ENCODE peak calls at places on chromosomes 5 and 9, in ten cellular contexts. X, L, I, B, T, Z, K, D, R and A are unnamed samples.

GRCh38 chr5:35598707-35599370 is 18.8 kb upstream of the SPEF2 start:
- DNase-seq in X (no peak), L (no peak), I (no peak), B (no peak), T (no peak), Z (no peak), K (no peak), D (peak; percentile 3), R (peak; percentile 1), A (no peak)

GRCh38 chr9:78029601-78030552 is 1.7 kb downstream of the GNAQ start:
- DNase-seq in X (no peak), L (no peak), I (no peak), B (no peak), T (peak; percentile 50), Z (peak; percentile 50), K (no peak), D (peak; percentile 30), R (peak; percentile 30), A (no peak)

GRCh38 chr9:6902423-6902822 is 144.7 kb downstream of the KDM4C start:
- DNase-seq in X (no peak), L (no peak), I (no peak), B (no peak), T (no peak), Z (peak; percentile 17), K (no peak), D (peak; percentile 46), R (no peak), A (no peak)

GRCh38 chr9:113238859-113239231 is 17.5 kb downstream of the SLC31A1 start:
- DNase-seq in X (no peak), L (no peak), I (no peak), B (no peak), T (no peak), Z (peak; percentile 14), K (no peak), D (no peak), R (no peak), A (no peak)

GRCh38 chr5:111583761-111584203 is 71.4 kb upstream of the STARD4 start:
- DNase-seq in X (no peak), L (no peak), I (no peak), B (no peak), T (no peak), Z (peak; percentile 33), K (no peak), D (peak; percentile 2), R (no peak), A (no peak)

GRCh38 chr5:143343042-143343441 is 60.4 kb downstream of the NR3C1 start:
- DNase-seq in X (no peak), L (no peak), I (no peak), B (no peak), T (no peak), Z (no peak), K (no peak), D (no peak), R (no peak), A (no peak)

GRCh38 chr9:34114436-34114835 is 12.1 kb downstream of the DCAF12 start:
- DNase-seq in X (no peak), L (no peak), I (no peak), B (no peak), T (no peak), Z (no peak), K (no peak), D (no peak), R (no peak), A (no peak)

GRCh38 chr9:98365227-98365669 is 109.8 kb upstream of the TBC1D2 start:
- DNase-seq in X (no peak), L (no peak), I (no peak), B (no peak), T (peak; percentile 32), Z (peak; percentile 52), K (no peak), D (peak; percentile 56), R (no peak), A (no peak)

GRCh38 chr5:54519083-54519541 is 1.6 kb downstream of the SNX18 start:
- DNase-seq in X (no peak), L (no peak), I (no peak), B (no peak), T (no peak), Z (no peak), K (no peak), D (no peak), R (no peak), A (no peak)

GRCh38 chr9:72592501-72593403 is 71.3 kb downstream of the TMC1 start:
- DNase-seq in X (peak; percentile 62), L (peak; percentile 11), I (no peak), B (peak; percentile 9), T (peak; percentile 50), Z (peak; percentile 79), K (peak; percentile 48), D (peak; percentile 70), R (peak; percentile 81), A (no peak)

GRCh38 chr5:74034738-74035137 is 408.7 kb downstream of the ARHGEF28 start:
- DNase-seq in X (no peak), L (no peak), I (no peak), B (no peak), T (no peak), Z (peak; percentile 66), K (no peak), D (peak; percentile 98), R (no peak), A (no peak)

GRCh38 chr9:110797611-110798010 is 129.0 kb downstream of the MUSK start:
- DNase-seq in X (no peak), L (no peak), I (no peak), B (no peak), T (no peak), Z (no peak), K (no peak), D (peak; percentile 65), R (no peak), A (no peak)

GRCh38 chr5:67802766-67803165 is 412.8 kb upstream of the PIK3R1 start:
- DNase-seq in X (no peak), L (no peak), I (no peak), B (no peak), T (no peak), Z (no peak), K (no peak), D (no peak), R (no peak), A (no peak)